ENCODE peak calls at places on chromosomes 11 and 22, in seven cellular contexts. P is osteoblast, A is fibroblast of pulmonary artery, D is kidney epithelial cell, E is tibial artery, Y is fibroblast of the aortic adventitia, R is left ventricle myocardium inferior. W is an unnamed sample.

GRCh38 chr11:100681064-100681502 is 6.0 kb upstream of the ARHGAP42 start:
- DNase-seq in P (no peak), A (peak), D (peak), E (peak), Y (no peak), R (peak), W (no peak)

GRCh38 chr11:122317337-122317736 is 201.3 kb upstream of the BLID start:
- DNase-seq in P (no peak), A (peak), D (no peak), E (no peak), Y (peak), R (no peak), W (peak)

GRCh38 chr11:77201991-77202841 is 74.2 kb downstream of the MYO7A start:
- DNase-seq in P (peak), A (no peak), D (no peak), E (peak), Y (no peak), R (no peak), W (no peak)

GRCh38 chr11:102306048-102306575 is 11.2 kb upstream of the BIRC3 start:
- DNase-seq in P (no peak), A (no peak), D (no peak), E (no peak), Y (no peak), R (no peak), W (no peak)

GRCh38 chr11:833849-834311 is 1.1 kb downstream of the CD151 start:
- DNase-seq in P (no peak), A (no peak), D (no peak), E (no peak), Y (peak), R (no peak), W (no peak)

GRCh38 chr11:110425751-110426545 is 3.8 kb upstream of the FDX1 start:
- DNase-seq in P (peak), A (peak), D (no peak), E (no peak), Y (peak), R (no peak), W (peak)

GRCh38 chr11:44842219-44842618 is 108.5 kb downstream of the TP53I11 start:
- DNase-seq in P (peak), A (peak), D (peak), E (no peak), Y (peak), R (no peak), W (peak)

GRCh38 chr11:104965735-104966134 is 2.6 kb downstream of the CASP4 start:
- DNase-seq in P (no peak), A (no peak), D (no peak), E (no peak), Y (no peak), R (no peak), W (no peak)

GRCh38 chr11:63635762-63636465 is 21.7 kb upstream of the PLAAT3 start:
- DNase-seq in P (peak), A (peak), D (no peak), E (peak), Y (peak), R (peak), W (peak)

GRCh38 chr11:4181780-4182721 is 87.5 kb downstream of the RRM1 start:
- DNase-seq in P (peak), A (peak), D (peak), E (no peak), Y (peak), R (peak), W (peak)

GRCh38 chr11:117384045-117384444 is 56.4 kb downstream of the CEP164 start:
- DNase-seq in P (peak), A (peak), D (peak), E (no peak), Y (peak), R (no peak), W (peak)

GRCh38 chr11:125330462-125331325 is 165.4 kb downstream of the FEZ1 start:
- DNase-seq in P (no peak), A (no peak), D (no peak), E (no peak), Y (no peak), R (no peak), W (no peak)

GRCh38 chr22:45120931-45121330 is 42.8 kb upstream of the NUP50 start:
- DNase-seq in P (no peak), A (no peak), D (no peak), E (no peak), Y (no peak), R (no peak), W (no peak)

GRCh38 chr11:110855246-110855645 is 143.0 kb upstream of the ARHGAP20 start:
- DNase-seq in P (no peak), A (no peak), D (no peak), E (no peak), Y (peak), R (no peak), W (no peak)

GRCh38 chr22:28424427-28425080 is 255.1 kb downstream of the TTC28 start:
- DNase-seq in P (no peak), A (peak), D (no peak), E (no peak), Y (peak), R (no peak), W (peak)

GRCh38 chr11:78022397-78023396 is at the start of gene KCTD14:
- DNase-seq in P (peak), A (no peak), D (no peak), E (no peak), Y (no peak), R (no peak), W (no peak)

GRCh38 chr11:3995949-3996554 is 98.5 kb upstream of the RRM1 start:
- DNase-seq in P (peak), A (peak), D (no peak), E (no peak), Y (peak), R (no peak), W (no peak)

GRCh38 chr11:129573161-129573560 is 197.5 kb downstream of the BARX2 start:
- DNase-seq in P (no peak), A (no peak), D (no peak), E (no peak), Y (no peak), R (no peak), W (no peak)

GRCh38 chr22:24585927-24586546 is 6.8 kb downstream of the LRRC75B start:
- DNase-seq in P (peak), A (no peak), D (no peak), E (no peak), Y (no peak), R (no peak), W (no peak)

GRCh38 chr11:110076388-110076965 is 16.7 kb upstream of the ZC3H12C start:
- DNase-seq in P (no peak), A (no peak), D (no peak), E (no peak), Y (no peak), R (no peak), W (no peak)

GRCh38 chr11:122293298-122294023 is 177.4 kb upstream of the BLID start:
- DNase-seq in P (no peak), A (peak), D (no peak), E (no peak), Y (peak), R (no peak), W (no peak)

GRCh38 chr11:3154001-3154599 is 11.0 kb downstream of the OSBPL5 start:
- DNase-seq in P (peak), A (no peak), D (no peak), E (no peak), Y (no peak), R (peak), W (no peak)

GRCh38 chr11:103806130-103806900 is 230.1 kb upstream of the DDI1 start:
- DNase-seq in P (no peak), A (peak), D (peak), E (peak), Y (peak), R (no peak), W (peak)

GRCh38 chr11:67544591-67545242 is 21.5 kb upstream of the CABP2 start:
- DNase-seq in P (no peak), A (no peak), D (no peak), E (no peak), Y (no peak), R (no peak), W (no peak)

GRCh38 chr11:31856248-31856647 is 45.1 kb upstream of the PAX6 start:
- DNase-seq in P (no peak), A (no peak), D (no peak), E (no peak), Y (no peak), R (no peak), W (no peak)

GRCh38 chr11:10304495-10305261 is at the start of gene ADM:
- DNase-seq in P (peak), A (peak), D (no peak), E (peak), Y (peak), R (peak), W (peak)

GRCh38 chr11:120128392-120129172 is 9.3 kb downstream of the TRIM29 start:
- DNase-seq in P (peak), A (peak), D (no peak), E (peak), Y (peak), R (peak), W (no peak)

GRCh38 chr22:27456696-27457503 is 344.7 kb downstream of the MN1 start:
- DNase-seq in P (peak), A (peak), D (peak), E (no peak), Y (peak), R (no peak), W (peak)

GRCh38 chr11:58574851-58575250 is 805 bp downstream of the LPXN start:
- DNase-seq in P (peak), A (peak), D (no peak), E (no peak), Y (peak), R (no peak), W (no peak)

GRCh38 chr22:35915477-35916013 is 113.1 kb downstream of the RBFOX2 start:
- DNase-seq in P (peak), A (peak), D (no peak), E (no peak), Y (peak), R (no peak), W (no peak)

GRCh38 chr22:33923660-33924246 is 3.5 kb upstream of the LARGE1 start:
- DNase-seq in P (peak), A (peak), D (no peak), E (peak), Y (peak), R (no peak), W (peak)

GRCh38 chr11:87366766-87367405 is 329.2 kb downstream of the TMEM135 start:
- DNase-seq in P (no peak), A (no peak), D (no peak), E (no peak), Y (peak), R (no peak), W (no peak)

GRCh38 chr11:393219-394033 is 583 bp upstream of the PKP3 start:
- DNase-seq in P (peak), A (peak), D (no peak), E (no peak), Y (peak), R (no peak), W (peak)

DNA sequence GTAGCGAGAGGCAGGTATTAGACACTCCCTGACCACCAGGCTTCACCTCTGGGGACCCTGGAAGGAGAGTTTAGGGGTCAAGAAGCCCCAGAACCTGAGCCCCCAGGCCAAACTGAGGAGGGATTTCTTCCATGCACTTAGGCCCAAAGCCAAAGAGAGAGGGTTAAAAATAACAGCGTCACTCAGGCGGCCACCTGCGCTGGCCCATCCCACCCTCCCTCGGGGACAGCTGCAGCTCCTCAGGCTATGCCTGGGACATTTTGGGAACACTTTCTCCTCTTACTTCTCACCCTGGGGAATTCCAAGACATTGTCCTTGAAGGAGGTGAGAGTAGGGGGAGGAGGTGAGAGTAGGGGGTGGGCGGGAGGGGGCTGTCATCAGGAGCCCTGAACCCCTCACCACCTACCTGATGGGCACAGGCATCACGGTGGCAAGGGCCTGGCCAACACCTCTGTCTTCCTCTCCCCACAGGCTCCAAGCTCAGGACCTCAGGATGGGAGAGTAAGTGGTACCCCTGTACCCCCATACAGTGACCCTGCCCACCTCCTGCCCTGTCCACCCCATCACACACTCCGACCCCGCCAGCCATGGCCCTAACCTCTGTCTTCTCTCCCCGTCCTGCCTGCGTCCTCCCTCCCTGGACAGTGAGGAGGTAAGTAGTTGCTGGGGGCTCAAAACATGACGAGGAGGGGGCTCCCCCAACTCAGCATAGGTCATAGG is 583 bp downstream of the TNNI2 start:
- DNase-seq in P (no peak), A (no peak), D (no peak), E (no peak), Y (no peak), R (peak), W (no peak)
- H3K4me3 ChIP-seq in P (no peak), A (no peak), D (no peak), E (no peak), Y (no peak), R (no peak), W (no peak)

DNA sequence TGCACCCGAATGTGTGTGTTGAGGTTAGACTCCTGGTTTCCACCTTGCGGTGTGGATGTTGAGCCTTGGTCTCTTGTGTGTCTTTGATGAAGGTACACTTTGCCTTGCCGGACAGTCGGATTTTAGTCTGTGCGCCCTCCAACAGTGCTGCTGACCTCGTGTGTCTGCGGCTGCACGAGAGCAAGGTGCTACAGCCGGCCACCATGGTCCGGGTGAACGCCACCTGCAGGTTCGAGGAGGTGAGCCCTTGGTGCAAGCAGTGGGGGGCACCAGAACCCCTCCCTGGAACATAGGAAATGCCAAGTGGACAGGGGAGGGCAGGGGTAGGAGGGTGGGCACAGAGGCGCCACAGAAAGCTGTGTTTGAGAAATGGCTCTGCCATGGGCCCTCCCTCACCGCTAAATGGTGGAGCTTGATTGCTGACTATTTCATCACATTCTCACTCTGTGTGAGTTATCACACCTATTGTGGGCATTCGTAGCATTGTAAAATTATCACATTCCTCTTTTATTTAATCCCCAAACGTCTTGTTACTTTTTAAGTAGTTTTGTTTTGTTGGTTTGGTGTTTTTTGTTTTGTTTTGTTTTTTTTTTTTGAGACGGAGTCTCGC is 26.4 kb upstream of the PANX2 start:
- DNase-seq in P (peak), A (no peak), D (no peak), E (no peak), Y (no peak), R (no peak), W (no peak)
- TF ChIP-seq CTCF in P (no peak), A (no peak), D (no peak), E (no peak), Y (no peak), R (no peak), W (no peak)

GRCh38 chr22:39150848-39151215 is 1.6 kb downstream of the CBX7 start:
- DNase-seq in P (peak), A (no peak), D (no peak), E (peak), Y (no peak), R (no peak), W (no peak)
- H3K4me3 ChIP-seq in P (no peak), A (no peak), D (no peak), E (peak), Y (no peak), R (peak), W (no peak)

DNA sequence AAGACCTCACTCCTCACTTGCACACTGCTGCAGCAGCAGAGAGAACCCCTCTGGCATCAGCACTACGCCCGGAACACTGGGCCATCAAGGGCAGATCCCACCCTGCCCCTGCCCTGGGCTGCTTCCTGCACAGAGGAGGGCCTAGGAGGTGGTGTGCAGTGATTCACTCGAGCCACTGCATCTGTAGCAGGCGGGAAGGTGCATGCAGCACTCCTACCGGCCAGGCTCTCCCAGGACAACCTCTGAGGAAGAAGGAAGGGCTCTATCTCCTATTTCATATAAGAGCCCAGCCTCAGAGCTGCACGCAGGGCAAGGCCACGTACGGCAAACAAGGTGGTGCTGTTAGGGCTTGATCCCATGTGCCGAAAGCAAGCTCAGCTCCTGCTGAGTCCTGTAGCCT is 14.2 kb downstream of the RANGAP1 start:
- DNase-seq in P (peak), A (no peak), D (no peak), E (no peak), Y (no peak), R (no peak), W (no peak)
- TF ChIP-seq CTCF in P (no peak), A (no peak), D (no peak), E (no peak), Y (no peak), R (no peak), W (no peak)

GRCh38 chr11:68832476-68833176 is 9.1 kb downstream of the CPT1A start:
- DNase-seq in P (no peak), A (no peak), D (no peak), E (no peak), Y (no peak), R (no peak), W (no peak)
- H3K4me3 ChIP-seq in P (no peak), A (no peak), D (no peak), E (no peak), Y (no peak), R (no peak), W (no peak)

DNA sequence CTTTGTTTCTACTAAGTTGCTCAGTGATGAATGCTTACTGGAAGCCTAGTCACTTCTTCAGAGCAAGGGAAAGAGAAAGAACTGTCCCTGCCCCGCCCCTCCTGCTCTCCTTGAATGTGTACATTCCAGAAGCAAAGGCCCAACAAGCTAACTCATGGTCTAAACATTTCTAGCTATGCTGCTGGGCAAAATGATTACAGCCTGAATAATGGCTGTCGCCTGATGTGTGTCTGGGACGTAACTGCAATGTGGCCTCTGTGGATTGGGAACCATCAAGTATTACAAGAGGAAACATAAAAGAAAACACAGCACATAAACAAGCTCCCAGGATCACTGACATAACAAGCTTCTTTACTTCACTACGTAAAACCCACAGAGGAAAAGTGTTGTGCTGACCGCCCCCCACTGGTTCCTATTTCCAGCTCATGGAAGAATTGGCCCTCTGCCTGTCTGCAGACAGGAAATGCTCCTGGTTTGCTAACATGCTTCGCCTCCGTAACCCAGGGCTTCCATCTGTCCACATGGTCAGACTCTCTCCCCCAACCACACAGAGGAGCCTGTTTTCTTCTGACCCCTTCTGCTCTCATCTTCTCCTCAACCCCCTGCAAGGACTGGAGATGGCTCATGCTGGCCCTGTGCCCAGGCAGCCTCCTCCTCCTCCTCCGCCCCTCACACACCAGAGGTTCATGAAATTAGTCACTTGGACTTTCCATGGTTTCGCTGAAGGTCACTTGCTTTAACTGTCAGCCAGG is 187.2 kb downstream of the MAML2 start:
- DNase-seq in P (peak), A (peak), D (peak), E (peak), Y (peak), R (peak), W (peak)
- TF ChIP-seq CTCF in P (peak), A (peak), D (peak), E (no peak), Y (peak), R (peak), W (peak)

GRCh38 chr22:21949569-21949918 is 3.1 kb downstream of the PPM1F start:
- DNase-seq in P (peak), A (no peak), D (no peak), E (no peak), Y (no peak), R (no peak), W (no peak)
- H3K4me3 ChIP-seq in P (no peak), A (no peak), D (no peak), E (no peak), Y (no peak), R (peak), W (no peak)

GRCh38 chr11:84899740-84900139 is 727.4 kb downstream of the DLG2 start:
- DNase-seq in P (no peak), A (no peak), D (no peak), E (no peak), Y (no peak), R (no peak), W (no peak)
- TF ChIP-seq CTCF in P (peak), A (no peak), D (peak), E (no peak), Y (peak), R (no peak), W (peak)

DNA sequence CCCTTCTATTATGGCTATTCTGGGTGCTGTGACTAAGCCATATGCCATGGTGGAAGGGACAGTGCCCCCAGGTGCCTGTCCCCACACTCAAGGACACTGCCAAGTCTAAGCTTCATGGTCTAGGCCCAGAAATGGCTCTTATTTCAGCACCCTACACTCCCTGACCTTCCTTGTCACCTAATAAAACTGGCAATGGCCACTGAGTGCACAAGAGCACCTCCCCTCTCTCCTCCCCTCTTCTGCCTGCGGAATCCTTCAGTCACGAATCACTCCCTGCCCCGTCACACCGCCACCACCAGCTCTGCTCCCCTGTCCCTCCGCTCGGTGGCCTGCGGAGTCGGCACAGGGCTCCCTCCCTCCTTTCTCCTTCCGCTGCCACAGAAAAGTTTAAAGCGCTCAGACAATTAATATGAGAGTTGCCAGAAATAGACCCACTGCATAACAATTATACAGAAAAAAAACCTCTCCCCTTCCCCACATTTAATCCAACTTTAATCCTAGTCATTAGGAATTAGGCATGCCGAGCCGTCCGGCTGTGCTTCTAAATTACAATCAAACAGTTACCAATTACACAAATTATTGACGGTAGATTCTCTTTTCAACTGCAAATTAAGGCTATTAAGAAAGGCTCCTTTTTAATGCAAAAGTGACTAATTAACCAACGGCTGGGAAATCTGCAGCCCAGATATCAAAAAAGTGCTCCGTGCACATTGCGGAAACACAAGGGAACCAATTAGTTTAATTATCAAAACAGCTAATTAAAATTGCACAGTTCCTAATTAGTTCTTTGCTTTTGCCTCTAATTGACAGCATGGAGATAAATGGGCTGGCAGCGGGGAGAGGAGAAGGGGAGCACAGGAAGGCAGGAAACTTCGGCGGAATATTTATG is 19.2 kb upstream of the LMO1 start:
- DNase-seq in P (no peak), A (no peak), D (no peak), E (no peak), Y (no peak), R (no peak), W (no peak)
- H3K4me3 ChIP-seq in P (no peak), A (no peak), D (no peak), E (no peak), Y (no peak), R (peak), W (no peak)

W was measured in AG04450.